ENCODE peak calls at places on chromosomes 6 and 20, in five cellular contexts. V, W, A, J and S are unnamed samples. For H3K9me3, the result is how much of the 10 kb centered on the place peaks cover.

GRCh38 chr6:31586013-31586412 is at the start of gene LST1:
- DNase-seq in V (no peak), W (no peak), A (no peak), J (no peak), S (no peak)

GRCh38 chr6:116945809-116946208 is 68.8 kb downstream of the RFX6 start:
- DNase-seq in V (peak), W (no peak), A (no peak), J (no peak), S (no peak)

GRCh38 chr6:154511735-154512097 is 1.2 kb upstream of the CNKSR3 start:
- DNase-seq in V (no peak), W (no peak), A (no peak), J (no peak), S (no peak)

GRCh38 chr6:141467881-141468280 is 664.8 kb upstream of the GJE1 start:
- DNase-seq in V (peak), W (no peak), A (no peak), J (no peak), S (no peak)

GRCh38 chr20:59785118-59785959 is 148.1 kb downstream of the SYCP2 start:
- DNase-seq in V (no peak), W (no peak), A (no peak), J (no peak), S (no peak)

GRCh38 chr6:15292721-15293302 is 46.9 kb downstream of the JARID2 start:
- DNase-seq in V (no peak), W (no peak), A (no peak), J (no peak), S (no peak)

GRCh38 chr6:36924131-36924530 is 30.4 kb upstream of the PI16 start:
- DNase-seq in V (peak), W (no peak), A (no peak), J (no peak), S (no peak)

GRCh38 chr20:17882834-17883591 is 85.6 kb downstream of the SNX5 start:
- DNase-seq in V (no peak), W (no peak), A (no peak), J (peak), S (no peak)

GRCh38 chr20:49323622-49324238 is 45.9 kb upstream of the ZNFX1 start:
- DNase-seq in V (peak), W (no peak), A (no peak), J (no peak), S (no peak)

GRCh38 chr6:5638666-5639065 is 368.1 kb downstream of the NRN1 start:
- DNase-seq in V (no peak), W (no peak), A (no peak), J (no peak), S (no peak)

GRCh38 chr20:45400346-45401031 is 7.6 kb upstream of the DBNDD2 start:
- DNase-seq in V (no peak), W (no peak), A (no peak), J (no peak), S (no peak)

GRCh38 chr20:45402946-45403345 is 5.1 kb upstream of the DBNDD2 start:
- DNase-seq in V (no peak), W (no peak), A (no peak), J (no peak), S (no peak)

GRCh38 chr20:45395114-45395415 is 13.0 kb upstream of the DBNDD2 start:
- DNase-seq in V (no peak), W (no peak), A (no peak), J (no peak), S (no peak)

GRCh38 chr20:45394221-45395113 is 13.6 kb upstream of the DBNDD2 start:
- DNase-seq in V (no peak), W (no peak), A (no peak), J (no peak), S (no peak)

DNA sequence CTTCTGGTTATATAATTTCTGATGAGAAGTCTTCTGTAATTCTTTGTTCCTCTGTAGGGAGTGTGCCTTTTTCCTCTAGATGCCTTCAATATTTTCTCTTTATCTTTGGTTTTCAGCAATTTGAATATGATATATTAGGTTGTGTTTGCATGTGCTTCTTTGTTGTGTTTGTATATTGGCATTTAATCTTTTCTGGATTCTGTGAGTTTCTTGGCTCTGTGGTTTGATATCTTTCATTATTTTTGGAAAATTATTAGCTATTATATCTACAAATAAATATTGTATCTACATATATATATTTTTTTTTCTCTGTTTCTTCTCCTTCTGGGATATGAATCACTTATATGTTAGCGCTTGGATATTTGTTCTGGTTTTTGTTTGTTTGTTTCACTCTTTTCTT is 9.1 kb upstream of the DBNDD2 start:
- DNase-seq in V (no peak), W (no peak), A (no peak), J (no peak), S (no peak)
- H3K9me3 ChIP-seq in V (under half), W (under half), A (under half), J (under half), S (under half)

GRCh38 chr20:29687438-29687837 is 1570.0 kb upstream of the DEFB115 start:
- DNase-seq in V (no peak), W (no peak), A (no peak), J (no peak), S (no peak)

GRCh38 chr20:29689411-29690225 is 1567.8 kb upstream of the DEFB115 start:
- DNase-seq in V (no peak), W (no peak), A (no peak), J (peak), S (peak)

DNA sequence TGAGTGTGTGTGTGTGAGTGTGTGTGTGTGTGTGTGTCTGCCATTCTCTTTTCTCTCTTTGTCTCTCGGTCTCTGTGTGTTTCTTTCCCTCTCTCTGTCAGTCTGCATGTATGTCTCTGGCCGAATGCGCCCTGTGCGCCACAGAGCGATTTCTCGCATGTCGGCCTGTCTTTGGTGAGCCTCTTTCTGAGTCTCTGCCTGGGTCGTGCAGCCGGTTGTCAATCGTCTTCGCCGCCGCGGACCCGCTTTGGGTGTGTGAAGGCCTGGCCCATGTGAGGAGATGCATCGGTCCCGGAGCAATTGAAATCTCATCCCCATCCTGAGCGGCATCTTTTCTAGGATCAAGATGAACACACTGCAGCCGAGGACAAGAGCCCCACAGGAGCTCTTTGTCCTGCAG is 1567.2 kb upstream of the DEFB115 start:
- DNase-seq in V (no peak), W (no peak), A (no peak), J (no peak), S (no peak)
- H3K9me3 ChIP-seq in V (under half), W (under half), A (under half), J (under half), S (under half)

GRCh38 chr20:46505501-46505900 is 7.9 kb downstream of the ZNF334 start:
- DNase-seq in V (no peak), W (no peak), A (no peak), J (no peak), S (no peak)
- H3K9me3 ChIP-seq in V (under half), W (under half), A (under half), J (under half), S (under half)

DNA sequence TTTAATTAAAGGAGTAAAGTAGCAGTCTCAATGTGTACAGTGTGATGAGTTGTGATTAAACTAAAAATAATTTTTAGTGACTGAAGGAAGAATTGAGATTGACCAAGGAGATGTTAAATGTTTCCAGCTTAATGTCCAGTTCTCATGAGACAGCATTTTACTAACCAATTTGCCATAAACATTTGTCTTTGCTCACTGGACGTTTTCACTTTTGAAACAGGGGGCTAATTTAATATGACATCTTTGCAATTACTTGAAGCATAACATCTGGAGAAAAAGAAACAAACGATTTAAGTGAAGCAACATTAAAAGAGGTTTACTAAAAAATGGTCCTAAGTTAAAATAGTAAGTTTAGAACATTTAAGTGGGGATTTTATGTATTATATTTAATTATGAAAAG is 443.8 kb downstream of the BCKDHB start:
- DNase-seq in V (no peak), W (no peak), A (no peak), J (no peak), S (no peak)
- H3K9me3 ChIP-seq in V (under half), W (under half), A (under half), J (under half), S (under half)

DNA sequence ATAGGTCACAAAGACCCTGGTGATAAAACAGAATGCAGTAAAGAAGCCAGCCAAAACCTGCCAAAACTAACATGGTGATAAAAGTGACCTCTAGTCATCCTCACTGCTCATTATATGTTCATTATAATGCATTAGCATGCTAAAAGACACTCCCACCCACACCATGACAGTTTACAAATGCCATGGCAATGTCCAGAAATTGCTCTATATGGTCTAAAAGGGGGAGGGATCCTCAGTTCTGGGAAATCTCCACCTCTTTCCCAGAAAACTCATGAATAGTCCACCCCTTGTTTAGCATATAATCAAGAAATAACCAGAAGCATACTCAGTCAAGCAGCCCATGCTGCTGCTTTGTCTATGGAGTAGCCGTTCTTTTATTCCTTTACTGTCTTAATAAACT is 40.4 kb upstream of the MC3R start:
- DNase-seq in V (no peak), W (no peak), A (no peak), J (no peak), S (no peak)
- H3K9me3 ChIP-seq in V (under half), W (under half), A (under half), J (under half), S (under half)

GRCh38 chr6:76533661-76534060 is 461.2 kb upstream of the IMPG1 start:
- DNase-seq in V (no peak), W (no peak), A (no peak), J (no peak), S (no peak)

GRCh38 chr6:76532647-76533046 is 460.2 kb upstream of the IMPG1 start:
- DNase-seq in V (no peak), W (no peak), A (no peak), J (no peak), S (no peak)
- H3K9me3 ChIP-seq in V (under half), W (under half), A (under half), J (under half), S (under half)

GRCh38 chr6:76026101-76026500 is 46.4 kb downstream of the IMPG1 start:
- DNase-seq in V (peak), W (no peak), A (no peak), J (no peak), S (no peak)
- H3K9me3 ChIP-seq in V (under half), W (under half), A (under half), J (under half), S (under half)

GRCh38 chr6:23145801-23146200 is 576.4 kb downstream of the HDGFL1 start:
- DNase-seq in V (peak), W (no peak), A (no peak), J (no peak), S (no peak)
- H3K9me3 ChIP-seq in V (under half), W (under half), A (under half), J (under half), S (under half)